ENCODE peak calls at places on chromosomes 1 and 21, in eight cellular contexts. B is pancreas, O is mesenchymal stem cell, I is IMR-90, G is uterus, H is fibroblast of lung, Z is dorsolateral prefrontal cortex, M is psoas muscle. R is an unnamed sample.

GRCh38 chr21:45404726-45405270 is at the start of gene COL18A1:
- DNase-seq in O (peak; percentile 64), I (peak; percentile 42), Z (no peak), H (peak; percentile 56), G (peak; percentile 73), B (peak; percentile 64), M (peak; percentile 68), R (peak; percentile 87)

GRCh38 chr21:42161957-42162681 is 56.8 kb upstream of the ABCG1 start:
- DNase-seq in I (no peak), Z (no peak), B (no peak), G (no peak), M (no peak), O (no peak), H (no peak), R (no peak)

GRCh38 chr1:10082785-10083479 is 50.2 kb downstream of the UBE4B start:
- DNase-seq in M (no peak), B (no peak), I (peak; percentile 15), G (no peak), Z (no peak), O (peak; percentile 69), H (no peak), R (no peak)

GRCh38 chr1:169368406-169368769 is 393 bp downstream of the BLZF1 start:
- DNase-seq in I (peak; percentile 2), H (no peak), Z (no peak), M (no peak), B (peak; percentile 21), O (no peak), G (no peak), R (no peak)

GRCh38 chr21:42233067-42233981 is 14.4 kb downstream of the ABCG1 start:
- DNase-seq in G (peak; percentile 70), O (peak; percentile 73), I (peak; percentile 20), M (peak; percentile 93), Z (no peak), B (peak; percentile 46), H (peak; percentile 79), R (peak; percentile 42)

GRCh38 chr1:87154351-87154750 is 174.3 kb upstream of the LMO4 start:
- DNase-seq in G (no peak), H (no peak), I (no peak), Z (no peak), M (no peak), B (no peak), O (no peak), R (no peak)

GRCh38 chr1:85584264-85584781 is 3.8 kb downstream of the CCN1 start:
- DNase-seq in O (peak; percentile 96), H (peak; percentile 93), I (peak; percentile 95), Z (no peak), B (no peak), G (no peak), M (no peak), R (no peak)

GRCh38 chr1:181318022-181318857 is 165.1 kb upstream of the CACNA1E start:
- DNase-seq in M (no peak), Z (no peak), H (no peak), O (no peak), B (no peak), G (no peak), I (no peak), R (no peak)

GRCh38 chr1:6093611-6094010 is 47.9 kb downstream of the KCNAB2 start:
- DNase-seq in Z (no peak), O (no peak), H (no peak), B (no peak), I (no peak), G (no peak), M (no peak), R (no peak)

GRCh38 chr1:204692852-204693356 is 7.4 kb upstream of the LRRN2 start:
- DNase-seq in Z (no peak), H (no peak), G (no peak), I (no peak), M (no peak), B (no peak), O (no peak), R (no peak)

GRCh38 chr1:21189906-21190500 is 13.3 kb upstream of the EIF4G3 start:
- DNase-seq in O (no peak), B (no peak), I (no peak), G (no peak), H (no peak), M (no peak), Z (no peak), R (no peak)

GRCh38 chr1:200895801-200896570 is 1.3 kb downstream of the INAVA start:
- DNase-seq in G (no peak), Z (no peak), I (no peak), O (no peak), B (no peak), H (no peak), M (no peak), R (peak; percentile 7)

GRCh38 chr1:229229721-229230135 is 41.2 kb upstream of the RAB4A start:
- DNase-seq in I (no peak), M (peak; percentile 81), G (peak; percentile 75), B (peak; percentile 63), O (peak; percentile 29), Z (peak; percentile 88), H (peak; percentile 78), R (peak; percentile 78)

GRCh38 chr1:115099693-115100050 is 10.4 kb upstream of the TSPAN2 start:
- DNase-seq in G (no peak), O (no peak), I (no peak), H (no peak), Z (no peak), M (no peak), B (no peak), R (no peak)

GRCh38 chr1:33257759-33258712 is 1.7 kb downstream of the ZNF362 start:
- DNase-seq in O (no peak), B (peak; percentile 30), M (no peak), H (peak; percentile 10), Z (no peak), G (no peak), I (peak; percentile 20), R (peak; percentile 52)

GRCh38 chr1:233993651-233994050 is 89.2 kb downstream of the SLC35F3 start:
- DNase-seq in G (no peak), M (no peak), O (no peak), Z (no peak), B (no peak), H (no peak), I (no peak), R (no peak)

DNA sequence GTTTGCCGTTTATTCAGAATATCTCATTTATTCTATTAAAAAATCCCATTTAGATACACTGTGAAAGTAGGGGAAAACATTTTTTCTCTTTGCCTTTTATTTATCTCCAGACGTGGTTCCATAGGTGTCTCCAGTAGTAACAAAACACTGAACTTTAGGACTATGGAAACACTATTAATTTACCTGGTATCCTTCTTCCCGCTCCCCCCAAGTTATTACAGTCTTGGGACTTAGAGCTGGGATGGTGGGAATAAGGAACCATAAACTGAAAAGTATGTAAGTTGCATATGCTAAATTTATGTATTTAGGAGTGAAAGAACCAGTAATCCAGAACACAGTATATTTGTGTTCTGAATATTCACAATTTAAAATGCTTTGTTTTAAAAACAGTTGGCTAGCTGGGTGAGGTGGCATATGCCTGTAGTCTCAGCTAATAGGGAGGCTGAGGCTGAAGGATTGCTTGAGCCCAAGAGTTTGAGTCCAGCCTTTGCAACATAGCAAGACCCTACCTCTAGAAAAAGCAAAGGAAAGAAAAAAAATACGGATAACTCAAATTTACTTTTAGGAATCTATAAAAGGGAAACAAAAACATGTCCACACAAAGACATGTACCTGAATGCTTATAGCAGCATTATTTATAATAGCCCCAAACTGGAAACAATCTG is 3.1 kb downstream of the DNAJB4 start:
- DNase-seq in G (no peak), O (no peak), I (no peak), B (no peak), Z (no peak), H (no peak), M (no peak), R (no peak)
- H3K4me3 ChIP-seq in G (peak overlapping the region; percentile 49), O (no peak overlapping the region), I (peak overlapping the region; percentile 43), B (no peak overlapping the region), Z (peak overlapping the region; percentile 77), H (peak overlapping the region; percentile 99), M (peak overlapping the region; percentile 69), R (peak overlapping the region; percentile 64)

GRCh38 chr1:14262582-14262981 is 335.9 kb upstream of the KAZN start:
- DNase-seq in G (no peak), M (no peak), I (no peak), O (no peak), B (no peak), Z (no peak), H (no peak), R (no peak)
- H3K27ac ChIP-seq in G (no peak overlapping the region), M (no peak overlapping the region), I (no peak overlapping the region), O (no peak overlapping the region), B (no peak overlapping the region), Z (no peak overlapping the region), H (no peak overlapping the region), R (no peak overlapping the region)

DNA sequence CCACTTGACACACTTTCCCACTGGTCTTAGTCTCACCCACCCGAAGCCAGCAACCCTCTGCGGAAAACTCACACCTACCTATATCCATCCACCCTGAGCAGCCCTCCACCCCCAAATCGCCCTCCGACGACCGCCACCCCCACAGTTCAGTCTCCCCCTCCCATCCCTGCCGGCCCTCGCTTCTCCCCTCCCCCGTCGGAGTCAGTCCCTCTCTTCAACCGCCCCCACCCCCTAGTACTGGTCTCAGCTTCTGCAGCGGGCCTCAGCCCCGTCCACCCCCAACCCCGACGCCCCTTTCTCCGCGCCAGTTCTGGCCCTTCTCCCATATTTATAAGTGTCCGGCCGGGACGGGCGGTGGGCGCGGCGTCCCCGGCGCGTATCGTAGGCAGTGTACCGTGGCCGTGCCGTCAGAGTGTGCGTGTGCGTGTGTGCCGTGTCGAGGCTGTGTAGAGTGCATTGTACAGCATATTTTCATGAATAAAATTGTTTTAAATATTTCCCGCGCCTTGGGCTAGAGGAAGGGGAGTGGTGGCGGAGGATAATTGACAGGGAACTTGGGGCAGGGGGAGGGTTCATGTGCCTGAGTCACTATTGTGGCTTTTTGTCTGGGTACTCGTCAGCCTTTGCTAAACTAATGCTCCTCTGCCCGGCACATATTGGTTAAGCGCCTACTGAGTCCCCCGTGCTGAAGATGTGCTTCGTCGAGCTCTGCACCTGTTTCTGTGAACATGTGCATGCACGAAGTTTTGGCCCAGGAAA is 22.0 kb downstream of the FOXO6 start:
- DNase-seq in M (peak; percentile 54), Z (no peak), H (peak; percentile 48), I (peak; percentile 31), G (no peak), B (no peak), O (peak; percentile 80), R (peak; percentile 66)
- H3K4me3 ChIP-seq in M (peak overlapping the region; percentile 64), Z (no peak overlapping the region), H (no peak overlapping the region), I (no peak overlapping the region), G (peak overlapping the region; percentile 66), B (no peak overlapping the region), O (peak overlapping the region; percentile 67), R (peak overlapping the region; percentile 51)

GRCh38 chr1:89910780-89911179 is 84.1 kb upstream of the ZNF326 start:
- DNase-seq in B (no peak), I (peak; percentile 96), Z (no peak), M (no peak), O (peak; percentile 92), H (peak; percentile 78), G (no peak), R (no peak)

GRCh38 chr1:89908993-89909436 is 85.9 kb upstream of the ZNF326 start:
- DNase-seq in I (peak; percentile 79), B (no peak), O (peak; percentile 92), Z (no peak), G (no peak), H (peak; percentile 56), M (no peak), R (no peak)

GRCh38 chr1:89910268-89910667 is 84.6 kb upstream of the ZNF326 start:
- DNase-seq in I (no peak), B (no peak), O (no peak), Z (no peak), M (no peak), G (no peak), H (no peak), R (no peak)

GRCh38 chr1:89912073-89912472 is 82.8 kb upstream of the ZNF326 start:
- DNase-seq in M (no peak), H (no peak), B (no peak), Z (no peak), O (no peak), I (no peak), G (no peak), R (no peak)

GRCh38 chr1:89911186-89911976 is 83.5 kb upstream of the ZNF326 start:
- DNase-seq in G (no peak), Z (no peak), M (no peak), H (peak; percentile 47), I (peak; percentile 60), B (no peak), O (peak; percentile 43), R (no peak)
- H3K27ac ChIP-seq in G (no peak overlapping the region), Z (no peak overlapping the region), M (no peak overlapping the region), H (peak overlapping the region; percentile 81), I (peak overlapping the region; percentile 81), B (no peak overlapping the region), O (peak overlapping the region; percentile 89), R (no peak overlapping the region)